ENCODE peak calls at places on chromosomes 12 and 14, in four cellular contexts. T, Q, H and P are unnamed samples.
A peak's percentile ranks its signal among the peaks of the same experiment; 100 is the strongest.

GRCh38 chr12:5794156-5794555 is 150.9 kb downstream of the ANO2 start:
- DNase-seq in Q (no peak), H (no peak), T (no peak), P (no peak)

GRCh38 chr12:120252071-120252906 is 13.2 kb downstream of the PXN start:
- DNase-seq in Q (no peak), T (no peak), H (no peak), P (no peak)

GRCh38 chr12:15356831-15357456 is 34.6 kb downstream of the PTPRO start:
- DNase-seq in T (no peak), H (no peak), Q (no peak), P (no peak)

GRCh38 chr12:52662093-52663006 is 10.3 kb upstream of the KRT2 start:
- DNase-seq in H (no peak), T (no peak), Q (no peak), P (no peak)

GRCh38 chr14:23939607-23940326 is 13.8 kb upstream of the DHRS4 start:
- DNase-seq in Q (no peak), T (no peak), H (no peak), P (no peak)

GRCh38 chr14:52906141-52906601 is 44.7 kb downstream of the FERMT2 start:
- DNase-seq in H (peak; percentile 85), T (no peak), Q (no peak), P (peak; percentile 14)

GRCh38 chr12:28710882-28711281 is 438.2 kb upstream of the FAR2 start:
- DNase-seq in T (no peak), Q (no peak), H (peak; percentile 84), P (no peak)

GRCh38 chr14:104138098-104138890 is at the start of gene KIF26A:
- DNase-seq in T (no peak), H (peak; percentile 25), Q (peak; percentile 85), P (peak; percentile 49)

GRCh38 chr14:22844221-22845102 is 8.1 kb downstream of the MMP14 start:
- DNase-seq in T (no peak), Q (no peak), H (no peak), P (no peak)

GRCh38 chr12:26318661-26319068 is 123.3 kb downstream of the SSPN start:
- DNase-seq in Q (no peak), T (peak; percentile 35), H (peak; percentile 90), P (no peak)

GRCh38 chr14:35050652-35051051 is 4.6 kb downstream of the FAM177A1 start:
- DNase-seq in T (no peak), H (peak; percentile 63), Q (no peak), P (no peak)

GRCh38 chr14:88005978-88006851 is 1.3 kb downstream of the GPR65 start:
- DNase-seq in Q (no peak), H (peak; percentile 15), T (no peak), P (no peak)

GRCh38 chr12:28222081-28222700 is 31.9 kb downstream of the CCDC91 start:
- DNase-seq in Q (no peak), H (no peak), T (no peak), P (no peak)

GRCh38 chr12:10861366-10861765 is 12.1 kb upstream of the PRR4 start:
- DNase-seq in Q (no peak), T (no peak), H (peak; percentile 31), P (no peak)

GRCh38 chr12:41224066-41224465 is 35.9 kb downstream of the PDZRN4 start:
- DNase-seq in Q (no peak), H (no peak), T (no peak), P (no peak)

GRCh38 chr12:45354399-45354798 is 138.5 kb downstream of the ANO6 start:
- DNase-seq in Q (no peak), T (peak; percentile 2), H (no peak), P (no peak)

GRCh38 chr14:92976268-92976667 is 53.3 kb downstream of the CHGA start:
- DNase-seq in T (no peak), Q (no peak), H (no peak), P (no peak)

GRCh38 chr14:54718046-54718445 is 151.1 kb downstream of the SAMD4A start:
- DNase-seq in H (no peak), Q (no peak), T (no peak), P (no peak)

GRCh38 chr14:59630281-59630963 is 53.8 kb upstream of the CCDC175 start:
- DNase-seq in T (no peak), H (no peak), Q (peak; percentile 71), P (no peak)

GRCh38 chr14:55126089-55126488 is 3.0 kb upstream of the LGALS3 start:
- DNase-seq in T (no peak), H (no peak), Q (no peak), P (no peak)

GRCh38 chr12:122859303-122860051 is 24.2 kb downstream of the HIP1R start:
- DNase-seq in H (no peak), Q (no peak), T (no peak), P (no peak)

GRCh38 chr12:53983580-53984572 is 1.1 kb upstream of the HOXC10 start:
- DNase-seq in Q (no peak), H (no peak), T (no peak), P (no peak)